ENCODE peak calls at places on chromosomes 4 and X, in nine cellular contexts. D is IMR-90; S is CD8-positive, alpha-beta T cell; B is upper lobe of left lung; Y is endodermal cell; U is body of pancreas; K is upper lobe of right lung; L is mammary epithelial cell; W is ascending aorta. J is an unnamed sample. For H3K4me1, the result is how much of the 10 kb centered on the place peaks cover.

GRCh38 chr4:86685401-86685800 is 91.3 kb downstream of the PTPN13 start:
- DNase-seq in U (no peak), L (peak), Y (no peak), D (peak), W (no peak), S (no peak), K (no peak), B (no peak), J (no peak)

GRCh38 chr4:19030048-19030447 is 1008.5 kb upstream of the LCORL start:
- DNase-seq in Y (no peak), S (no peak), B (no peak), K (no peak), U (no peak), W (no peak), L (no peak), D (peak), J (no peak)

GRCh38 chrX:9785252-9785943 is 831 bp upstream of the SHROOM2 start:
- DNase-seq in U (peak), L (no peak), D (no peak), W (no peak), S (no peak), B (no peak), Y (no peak), K (no peak), J (no peak)

GRCh38 chr4:127251423-127251822 is 381.3 kb upstream of the INTU start:
- DNase-seq in W (no peak), U (no peak), L (peak), B (no peak), S (no peak), Y (no peak), K (no peak), D (peak), J (no peak)

GRCh38 chr4:131091896-131092295 is 1995.9 kb downstream of the C4orf33 start:
- DNase-seq in L (peak), U (no peak), K (no peak), S (no peak), D (peak), W (no peak), Y (no peak), B (no peak), J (no peak)

GRCh38 chrX:8341814-8342590 is 122.6 kb upstream of the VCX3B start:
- DNase-seq in W (no peak), D (no peak), U (no peak), Y (no peak), L (peak), B (no peak), K (no peak), S (no peak), J (no peak)

GRCh38 chrX:70196961-70197805 is 19.9 kb downstream of the DGAT2L6 start:
- DNase-seq in K (no peak), Y (peak), L (peak), S (peak), D (peak), B (peak), U (peak), W (no peak), J (no peak)

GRCh38 chr4:42586775-42587174 is 70.1 kb downstream of the ATP8A1 start:
- DNase-seq in S (no peak), U (no peak), B (no peak), W (no peak), K (no peak), L (no peak), Y (no peak), D (no peak), J (no peak)

GRCh38 chr4:1509366-1509765 is 103.1 kb upstream of the NKX1-1 start:
- DNase-seq in S (no peak), W (no peak), D (no peak), K (peak), L (no peak), U (no peak), Y (no peak), B (no peak), J (peak)

GRCh38 chr4:151917145-151917775 is 156.5 kb upstream of the GATB start:
- DNase-seq in K (no peak), D (no peak), W (no peak), Y (no peak), S (no peak), U (no peak), L (no peak), B (no peak), J (no peak)

GRCh38 chrX:130718137-130718536 is 184.9 kb downstream of the ENOX2 start:
- DNase-seq in D (no peak), B (no peak), S (no peak), K (no peak), L (no peak), W (no peak), Y (no peak), U (no peak), J (no peak)

GRCh38 chrX:130715299-130715698 is 187.7 kb downstream of the ENOX2 start:
- DNase-seq in B (no peak), U (no peak), L (peak), Y (no peak), W (no peak), D (peak), K (no peak), S (no peak), J (no peak)

GRCh38 chrX:130714135-130714534 is 188.9 kb downstream of the ENOX2 start:
- DNase-seq in B (no peak), L (no peak), K (no peak), W (no peak), S (no peak), U (peak), Y (no peak), D (no peak), J (no peak)

GRCh38 chrX:130716822-130717405 is 186.1 kb downstream of the ENOX2 start:
- DNase-seq in W (no peak), K (no peak), U (no peak), D (no peak), Y (no peak), B (no peak), S (no peak), L (no peak), J (no peak)

DNA sequence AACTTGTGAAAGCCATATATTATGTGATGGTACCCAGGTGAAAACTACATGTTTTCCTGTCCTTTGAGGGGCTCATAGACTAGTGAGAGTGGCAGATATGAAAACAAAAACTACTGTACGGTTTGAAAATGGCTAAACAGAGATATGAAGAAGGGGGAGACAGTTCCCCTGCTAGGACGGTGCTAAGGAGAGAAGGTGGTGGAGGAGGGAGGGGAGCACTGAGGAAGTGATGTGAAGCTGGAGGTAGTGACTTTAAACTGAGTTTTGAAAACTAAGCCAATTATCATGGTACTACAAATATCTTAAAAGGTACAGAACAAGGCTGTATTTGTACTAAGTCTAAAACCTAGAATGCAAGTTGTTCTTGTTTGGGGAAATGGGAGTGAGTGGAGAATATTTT is 188.3 kb downstream of the ENOX2 start:
- DNase-seq in K (no peak), U (no peak), Y (no peak), B (no peak), S (no peak), L (no peak), D (no peak), W (no peak), J (no peak)
- H3K4me1 ChIP-seq in K (under half), U (under half), Y (under half), B (under half), S (under half), L (under half), D (under half), W (under half), J (under half)

DNA sequence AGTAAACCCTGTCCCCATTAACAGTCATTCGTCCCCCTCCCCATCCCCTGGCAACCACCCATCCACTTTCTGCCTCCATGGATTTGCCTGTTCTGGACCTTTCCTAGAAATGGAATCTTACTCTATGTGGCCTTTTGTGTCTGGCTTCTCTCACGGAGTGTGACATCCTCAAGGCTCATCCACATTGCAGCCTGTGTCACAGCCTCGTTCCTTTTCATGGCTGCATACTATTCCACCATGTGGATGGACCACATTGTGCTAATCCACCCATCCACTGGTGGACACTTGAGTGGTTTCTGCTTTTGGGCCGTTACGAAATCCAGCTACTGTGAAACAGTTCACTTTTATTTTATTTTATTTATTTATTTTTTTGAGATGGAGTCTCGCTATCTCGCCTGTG is 8.1 kb upstream of the PPP2R3B start:
- DNase-seq in Y (no peak), S (no peak), D (no peak), W (no peak), B (no peak), L (no peak), K (no peak), U (no peak), J (no peak)
- H3K4me3 ChIP-seq in Y (no peak), S (no peak), D (no peak), W (no peak), B (no peak), L (no peak), K (no peak), U (no peak), J (no peak)

GRCh38 chr4:173651651-173652282 is 121.7 kb upstream of the HAND2 start:
- DNase-seq in U (no peak), B (no peak), D (no peak), K (no peak), L (no peak), W (no peak), Y (no peak), S (no peak), J (no peak)
- TF ChIP-seq CTCF in U (no peak), B (no peak), D (no peak), K (no peak), L (no peak), W (no peak), Y (no peak), S (no peak), J (no peak)

GRCh38 chrX:20481632-20482031 is 214.9 kb upstream of the RPS6KA3 start:
- DNase-seq in D (no peak), L (no peak), Y (no peak), W (no peak), K (no peak), U (no peak), S (no peak), B (no peak), J (no peak)

GRCh38 chrX:20479896-20480295 is 213.2 kb upstream of the RPS6KA3 start:
- DNase-seq in W (no peak), D (no peak), S (no peak), Y (no peak), K (no peak), U (no peak), L (no peak), B (no peak), J (no peak)

GRCh38 chrX:20477219-20477618 is 210.5 kb upstream of the RPS6KA3 start:
- DNase-seq in Y (no peak), K (no peak), L (no peak), W (no peak), D (no peak), B (no peak), S (no peak), U (no peak), J (no peak)

GRCh38 chrX:20477836-20478532 is 211.3 kb upstream of the RPS6KA3 start:
- DNase-seq in Y (no peak), W (no peak), D (no peak), U (peak), K (peak), B (peak), L (no peak), S (no peak), J (peak)

GRCh38 chrX:20479048-20479447 is 212.3 kb upstream of the RPS6KA3 start:
- DNase-seq in K (no peak), W (no peak), Y (no peak), B (no peak), S (no peak), U (no peak), L (no peak), D (no peak), J (no peak)
- H3K4me1 ChIP-seq in K (under half), W (under half), Y (under half), B (under half), S (under half), U (under half), L (under half), D (under half), J (under half)

J was measured in lower lobe of right lung.